ENCODE peak calls at places on chromosome 15, in ten cellular contexts. L, Y, P, C, S, A, Z, X, I and U are unnamed samples.

GRCh38 chr15:40456299-40456712 is 14.5 kb upstream of the CHST14 start:
- DNase-seq in L (no peak), Y (no peak), P (no peak), C (no peak), S (no peak), A (no peak), Z (no peak), X (no peak), I (no peak), U (no peak)

GRCh38 chr15:68871507-68871906 is 50.8 kb upstream of the ANP32A start:
- DNase-seq in L (no peak), Y (no peak), P (no peak), C (no peak), S (no peak), A (no peak), Z (no peak), X (no peak), I (no peak), U (no peak)

GRCh38 chr15:69081310-69082004 is 67.0 kb downstream of the NOX5 start:
- DNase-seq in L (no peak), Y (no peak), P (no peak), C (no peak), S (no peak), A (no peak), Z (no peak), X (peak; percentile 87), I (no peak), U (no peak)

GRCh38 chr15:69666921-69667811 is 214.5 kb downstream of the RPLP1 start:
- DNase-seq in L (peak; percentile 53), Y (no peak), P (no peak), C (no peak), S (no peak), A (no peak), Z (no peak), X (no peak), I (peak; percentile 92), U (no peak)

GRCh38 chr15:86623236-86623635 is 543.6 kb downstream of the AGBL1 start:
- DNase-seq in L (no peak), Y (no peak), P (no peak), C (no peak), S (no peak), A (no peak), Z (no peak), X (no peak), I (no peak), U (no peak)

GRCh38 chr15:48850648-48851047 is 27.3 kb upstream of the EID1 start:
- DNase-seq in L (no peak), Y (no peak), P (no peak), C (no peak), S (no peak), A (no peak), Z (no peak), X (no peak), I (no peak), U (no peak)

GRCh38 chr15:84748274-84749110 is at the start of gene ZNF592:
- DNase-seq in L (peak; percentile 85), Y (peak; percentile 75), P (peak; percentile 74), C (peak; percentile 72), S (peak; percentile 50), A (peak; percentile 23), Z (peak; percentile 14), X (peak; percentile 93), I (peak; percentile 68), U (no peak)

GRCh38 chr15:93179704-93180103 is 90.7 kb upstream of the RGMA start:
- DNase-seq in L (no peak), Y (no peak), P (no peak), C (no peak), S (no peak), A (no peak), Z (no peak), X (no peak), I (no peak), U (no peak)

GRCh38 chr15:25838191-25838870 is 24.8 kb downstream of the ATP10A start:
- DNase-seq in L (no peak), Y (no peak), P (no peak), C (no peak), S (no peak), A (no peak), Z (no peak), X (no peak), I (no peak), U (no peak)

GRCh38 chr15:70308011-70308761 is 210.5 kb upstream of the TLE3 start:
- DNase-seq in L (no peak), Y (no peak), P (peak; percentile 8), C (no peak), S (no peak), A (no peak), Z (no peak), X (no peak), I (peak; percentile 63), U (no peak)

GRCh38 chr15:41104234-41104633 is 11.8 kb downstream of the INO80 start:
- DNase-seq in L (no peak), Y (no peak), P (no peak), C (no peak), S (no peak), A (no peak), Z (no peak), X (no peak), I (no peak), U (no peak)

GRCh38 chr15:74958320-74958907 is 1.8 kb upstream of the RPP25 start:
- DNase-seq in L (no peak), Y (no peak), P (no peak), C (no peak), S (no peak), A (no peak), Z (no peak), X (peak; percentile 69), I (no peak), U (no peak)

GRCh38 chr15:66722757-66723540 is 20.9 kb downstream of the SMAD6 start:
- DNase-seq in L (no peak), Y (no peak), P (no peak), C (no peak), S (no peak), A (no peak), Z (no peak), X (no peak), I (no peak), U (no peak)

GRCh38 chr15:89196994-89197393 is 24.4 kb downstream of the RLBP1 start:
- DNase-seq in L (no peak), Y (no peak), P (peak; percentile 33), C (no peak), S (no peak), A (no peak), Z (no peak), X (no peak), I (no peak), U (no peak)

GRCh38 chr15:48031973-48032372 is 88.8 kb upstream of the SLC24A5 start:
- DNase-seq in L (no peak), Y (no peak), P (no peak), C (no peak), S (no peak), A (no peak), Z (no peak), X (no peak), I (no peak), U (no peak)

GRCh38 chr15:99096894-99097426 is 7.9 kb upstream of the SYNM start:
- DNase-seq in L (no peak), Y (no peak), P (no peak), C (no peak), S (no peak), A (no peak), Z (no peak), X (no peak), I (no peak), U (no peak)

GRCh38 chr15:81372571-81372970 is 1.4 kb downstream of the TMC3 start:
- DNase-seq in L (no peak), Y (no peak), P (no peak), C (no peak), S (no peak), A (no peak), Z (no peak), X (no peak), I (no peak), U (no peak)

GRCh38 chr15:26083457-26084350 is 220.6 kb upstream of the ATP10A start:
- DNase-seq in L (no peak), Y (no peak), P (no peak), C (no peak), S (no peak), A (no peak), Z (no peak), X (no peak), I (no peak), U (no peak)

GRCh38 chr15:88849376-88850122 is 45.8 kb downstream of the HAPLN3 start:
- DNase-seq in L (no peak), Y (no peak), P (no peak), C (no peak), S (no peak), A (no peak), Z (no peak), X (no peak), I (no peak), U (no peak)

GRCh38 chr15:62972814-62973213 is 69.7 kb upstream of the TPM1 start:
- DNase-seq in L (no peak), Y (no peak), P (no peak), C (no peak), S (no peak), A (no peak), Z (no peak), X (no peak), I (no peak), U (no peak)

GRCh38 chr15:83653639-83654378 is at the start of gene ADAMTSL3:
- DNase-seq in L (peak; percentile 57), Y (no peak), P (no peak), C (no peak), S (no peak), A (no peak), Z (peak; percentile 4), X (peak; percentile 86), I (no peak), U (no peak)

GRCh38 chr15:89172921-89173320 is 48.5 kb downstream of the RLBP1 start:
- DNase-seq in L (no peak), Y (no peak), P (no peak), C (no peak), S (no peak), A (no peak), Z (no peak), X (no peak), I (no peak), U (no peak)